ENCODE peak calls at places on chromosome 12, in ten cellular contexts. S, P, Y, T, A, Z, G, N, W and Q are unnamed samples.
A peak's percentile ranks its signal among the peaks of the same experiment; 100 is the strongest.

GRCh38 chr12:62426095-62426488 is 40.5 kb upstream of the MON2 start:
- DNase-seq in Y (no peak), W (no peak), T (no peak), G (no peak), S (no peak), P (no peak), N (no peak), Z (no peak), A (no peak), Q (no peak)

GRCh38 chr12:109771746-109772621 is 58.4 kb downstream of the FAM222A start:
- DNase-seq in P (no peak), S (no peak), N (no peak), T (no peak), Y (no peak), Z (no peak), G (peak; percentile 53), W (peak; percentile 51), A (peak; percentile 34), Q (no peak)

GRCh38 chr12:115584156-115584555 is 693.3 kb downstream of the MED13L start:
- DNase-seq in W (no peak), Z (peak; percentile 12), A (no peak), S (no peak), Y (no peak), G (no peak), N (no peak), P (no peak), T (no peak), Q (no peak)

GRCh38 chr12:107461222-107461980 is 224.2 kb upstream of the PWP1 start:
- DNase-seq in A (no peak), W (no peak), S (no peak), P (peak; percentile 20), N (no peak), T (no peak), Z (peak; percentile 91), G (no peak), Y (no peak), Q (no peak)

GRCh38 chr12:22415342-22416309 is 81.1 kb upstream of the ST8SIA1 start:
- DNase-seq in N (no peak), Y (no peak), P (peak; percentile 47), A (no peak), S (no peak), W (no peak), T (no peak), G (no peak), Z (peak; percentile 94), Q (no peak)

GRCh38 chr12:30201301-30202160 is 417.8 kb upstream of the TMTC1 start:
- DNase-seq in W (peak; percentile 71), A (no peak), T (no peak), N (no peak), P (no peak), Y (no peak), S (no peak), G (no peak), Z (no peak), Q (no peak)

GRCh38 chr12:130870442-130871285 is 1.2 kb upstream of the RAN start:
- DNase-seq in S (peak; percentile 56), P (peak; percentile 73), A (peak; percentile 63), T (peak; percentile 71), W (peak; percentile 90), Z (peak; percentile 61), N (peak; percentile 66), Y (peak; percentile 51), G (peak; percentile 78), Q (peak; percentile 56)

GRCh38 chr12:70849265-70849960 is 71.1 kb downstream of the PTPRR start:
- DNase-seq in Y (no peak), W (no peak), T (no peak), N (no peak), P (no peak), S (no peak), Z (peak; percentile 61), G (no peak), A (no peak), Q (no peak)

GRCh38 chr12:133236144-133236543 is 467 bp upstream of the ANHX start:
- DNase-seq in G (no peak), A (no peak), N (no peak), W (no peak), T (no peak), Y (no peak), P (no peak), Z (no peak), S (no peak), Q (no peak)
- H3K9me3 ChIP-seq in G (no peaks in the 10 kb centered on the region), A (no peaks in the 10 kb centered on the region), N (no peaks in the 10 kb centered on the region), W (no peaks in the 10 kb centered on the region), T (peaks cover 9% of the 10 kb centered on the region), Y (no peaks in the 10 kb centered on the region), P (no peaks in the 10 kb centered on the region), Z (no peaks in the 10 kb centered on the region), S (peaks cover 69% of the 10 kb centered on the region), Q (peaks cover 3% of the 10 kb centered on the region)

GRCh38 chr12:132265056-132265800 is 64.2 kb downstream of the GALNT9 start:
- DNase-seq in Y (no peak), P (no peak), W (no peak), G (no peak), S (no peak), T (no peak), A (no peak), N (no peak), Z (no peak), Q (no peak)

GRCh38 chr12:132263061-132263360 is 66.4 kb downstream of the GALNT9 start:
- DNase-seq in T (no peak), S (no peak), A (no peak), P (no peak), Y (no peak), N (no peak), Z (no peak), W (no peak), G (no peak), Q (no peak)

GRCh38 chr12:132262256-132263060 is 66.9 kb downstream of the GALNT9 start:
- DNase-seq in A (no peak), S (no peak), W (no peak), P (no peak), T (no peak), N (no peak), Y (no peak), Z (no peak), G (no peak), Q (no peak)

GRCh38 chr12:132263451-132264065 is 65.8 kb downstream of the GALNT9 start:
- DNase-seq in N (no peak), Z (no peak), T (no peak), G (no peak), P (no peak), W (no peak), Y (no peak), A (no peak), S (no peak), Q (no peak)

DNA sequence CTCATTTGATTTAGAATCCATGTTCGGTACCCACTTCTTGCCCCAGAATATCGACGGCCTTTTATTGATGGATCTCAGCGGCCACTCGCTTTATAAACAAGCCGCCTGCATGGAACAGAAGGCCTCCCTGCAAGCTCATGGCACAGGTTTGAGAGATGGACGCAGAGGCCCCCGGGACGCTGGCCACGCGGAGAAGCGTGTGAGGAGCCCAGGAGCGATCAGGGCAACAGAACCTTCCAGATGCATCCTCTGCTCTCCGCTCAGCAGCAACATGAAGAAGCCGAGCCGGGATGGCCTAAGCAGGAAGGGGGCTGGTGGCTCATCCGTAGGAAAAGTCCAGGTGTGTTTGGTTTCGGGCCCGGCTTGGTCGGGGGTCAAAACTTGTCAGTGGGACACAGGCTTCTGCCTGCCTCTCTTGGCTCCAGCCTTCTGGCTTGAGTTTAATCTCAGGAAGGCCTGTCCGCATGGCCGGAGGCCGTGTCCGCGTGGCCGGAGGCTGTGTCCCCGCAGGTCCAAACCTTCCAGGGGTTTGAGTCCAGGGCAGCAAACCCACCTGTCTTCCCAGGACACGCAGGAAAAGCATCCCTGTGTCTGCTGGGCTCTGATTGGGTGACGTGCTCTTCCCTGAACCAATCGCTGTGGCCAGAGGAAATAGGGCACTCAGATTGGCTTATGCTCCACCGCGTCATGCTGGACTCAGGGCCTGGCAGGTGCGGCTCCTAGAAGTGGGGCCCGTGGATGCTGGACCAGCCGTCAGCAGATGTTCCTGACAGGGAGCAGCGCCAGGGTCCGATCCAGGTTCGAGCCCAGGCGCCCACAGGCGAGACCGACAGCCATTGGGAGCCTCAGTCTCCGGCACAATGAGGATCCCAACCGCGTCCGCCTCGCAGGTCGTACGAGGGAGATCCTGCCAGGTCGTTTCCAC is 65.0 kb downstream of the GALNT9 start:
- DNase-seq in S (no peak), N (no peak), A (no peak), G (no peak), T (no peak), Y (no peak), P (no peak), W (no peak), Z (no peak), Q (no peak)
- H3K9me3 ChIP-seq in S (no peaks in the 10 kb centered on the region), N (no peaks in the 10 kb centered on the region), A (no peaks in the 10 kb centered on the region), G (no peaks in the 10 kb centered on the region), T (no peaks in the 10 kb centered on the region), Y (no peaks in the 10 kb centered on the region), P (no peaks in the 10 kb centered on the region), W (no peaks in the 10 kb centered on the region), Z (no peaks in the 10 kb centered on the region), Q (no peaks in the 10 kb centered on the region)

GRCh38 chr12:126963825-126964224 is 1303.1 kb upstream of the TMEM132C start:
- DNase-seq in Z (no peak), Y (no peak), P (no peak), T (no peak), W (no peak), A (no peak), G (no peak), S (no peak), N (no peak), Q (no peak)

GRCh38 chr12:126966498-126966897 is 1300.5 kb upstream of the TMEM132C start:
- DNase-seq in Z (no peak), A (no peak), G (no peak), N (no peak), P (no peak), T (no peak), S (no peak), Y (no peak), W (no peak), Q (no peak)

DNA sequence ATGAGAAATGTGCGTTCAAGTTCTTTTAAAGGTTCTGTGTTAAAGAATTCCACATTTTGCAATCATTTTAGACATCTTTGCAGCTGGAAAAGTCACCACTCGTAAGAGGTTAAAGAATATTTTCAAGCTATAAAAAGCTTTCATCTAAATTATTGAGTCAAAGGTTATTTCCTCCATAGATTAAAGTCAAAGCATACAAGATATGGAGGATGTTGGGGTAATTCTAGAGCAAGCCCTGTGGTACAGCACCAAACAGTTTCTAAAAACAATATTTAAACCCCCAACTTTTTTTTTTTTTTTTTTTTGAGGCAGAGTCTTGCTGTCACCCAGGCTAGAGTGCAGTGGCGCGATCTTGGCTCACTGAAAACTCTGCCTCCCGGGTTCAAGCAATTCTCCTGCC is 1299.8 kb upstream of the TMEM132C start:
- DNase-seq in P (no peak), G (no peak), Y (no peak), A (no peak), N (no peak), T (no peak), S (no peak), W (no peak), Z (no peak), Q (no peak)
- H3K9me3 ChIP-seq in P (no peaks in the 10 kb centered on the region), G (no peaks in the 10 kb centered on the region), Y (no peaks in the 10 kb centered on the region), A (no peaks in the 10 kb centered on the region), N (no peaks in the 10 kb centered on the region), T (no peaks in the 10 kb centered on the region), S (no peaks in the 10 kb centered on the region), W (peaks cover 2% of the 10 kb centered on the region), Z (peaks cover 6% of the 10 kb centered on the region), Q (no peaks in the 10 kb centered on the region)

DNA sequence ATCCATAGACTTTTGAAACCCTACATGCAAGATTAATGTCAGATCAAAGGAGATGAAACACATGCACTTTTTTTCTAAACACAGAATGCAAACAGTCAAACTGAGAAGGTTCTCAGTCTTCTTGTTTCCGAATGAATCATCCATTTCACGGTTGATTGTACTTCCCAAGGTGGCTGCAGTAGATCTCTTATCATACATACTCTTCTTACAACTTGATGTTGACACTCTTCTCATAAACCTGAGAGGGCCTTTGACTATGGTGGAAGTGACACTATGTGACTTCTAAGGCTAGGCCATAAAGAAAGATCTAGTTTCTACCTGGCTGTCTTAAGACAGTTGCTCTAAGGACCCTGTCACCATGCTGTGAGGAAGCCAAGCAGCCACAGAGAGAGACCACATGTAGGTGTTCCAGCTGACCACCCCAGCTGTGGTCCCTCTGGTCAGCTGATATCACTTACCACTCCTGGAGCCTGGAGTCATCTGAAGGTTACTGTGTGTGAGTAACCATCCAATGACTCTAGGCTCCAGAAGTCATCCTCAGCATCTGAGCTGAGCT is 67.2 kb upstream of the HMGA2 start:
- DNase-seq in G (no peak), A (no peak), T (no peak), W (no peak), S (no peak), N (no peak), Y (no peak), Z (peak; percentile 84), P (no peak), Q (no peak)
- H3K9me3 ChIP-seq in G (no peaks in the 10 kb centered on the region), A (no peaks in the 10 kb centered on the region), T (no peaks in the 10 kb centered on the region), W (no peaks in the 10 kb centered on the region), S (no peaks in the 10 kb centered on the region), N (no peaks in the 10 kb centered on the region), Y (no peaks in the 10 kb centered on the region), Z (no peaks in the 10 kb centered on the region), P (no peaks in the 10 kb centered on the region), Q (no peaks in the 10 kb centered on the region)